ENCODE peak calls at places on chromosomes 13 and 19, in four cellular contexts. N is activated CD8-positive, alpha-beta T cell treated with anti-CD3 and anti-CD28 coated beads for 36 hours; J is right lobe of liver; V is activated T-cell treated with anti-CD3 and anti-CD28 coated beads, Interleukin-2, amount 50 U/mL, for 4 hours. Z is an unnamed sample.

GRCh38 chr19:49999371-50000010 is 25.7 kb downstream of the VRK3 start:
- ATAC-seq in N (no peak), J (no peak), V (no peak), Z (no peak)

GRCh38 chr19:54248016-54248601 is 5.5 kb upstream of the LILRA6 start:
- ATAC-seq in N (peak), J (peak), V (peak), Z (peak)

GRCh38 chr19:40457953-40458596 is 7.5 kb downstream of the BLVRB start:
- ATAC-seq in N (no peak), J (no peak), V (no peak), Z (no peak)

GRCh38 chr13:111564657-111565056 is 244.2 kb downstream of the TEX29 start:
- ATAC-seq in N (no peak), J (no peak), V (no peak), Z (no peak)

GRCh38 chr13:100722517-100722916 is 47.9 kb upstream of the TMTC4 start:
- ATAC-seq in N (no peak), J (peak), V (no peak), Z (no peak)

GRCh38 chr13:43986395-43986794 is 106.7 kb downstream of the LACC1 start:
- ATAC-seq in N (no peak), J (no peak), V (no peak), Z (no peak)

GRCh38 chr13:109655611-109656010 is 130.8 kb downstream of the IRS2 start:
- ATAC-seq in N (no peak), J (no peak), V (no peak), Z (no peak)

GRCh38 chr13:39957868-39958676 is 302.6 kb downstream of the COG6 start:
- ATAC-seq in N (no peak), J (peak), V (no peak), Z (no peak)

GRCh38 chr19:43711751-43712355 is 4.0 kb upstream of the IRGC start:
- ATAC-seq in N (no peak), J (no peak), V (no peak), Z (no peak)

GRCh38 chr13:27097691-27098090 is 73.9 kb downstream of the USP12 start:
- ATAC-seq in N (no peak), J (no peak), V (no peak), Z (no peak)

GRCh38 chr13:108182652-108183051 is 32.7 kb downstream of the LIG4 start:
- ATAC-seq in N (no peak), J (no peak), V (no peak), Z (no peak)

GRCh38 chr19:11738746-11739620 is at the start of gene ZNF823:
- ATAC-seq in N (peak), J (peak), V (peak), Z (peak)

GRCh38 chr19:6465663-6466062 is 1.6 kb downstream of the CRB3 start:
- ATAC-seq in N (no peak), J (no peak), V (no peak), Z (no peak)

GRCh38 chr13:105567951-105568510 is 967.4 kb downstream of the EFNB2 start:
- ATAC-seq in N (no peak), J (no peak), V (no peak), Z (no peak)

GRCh38 chr13:34161829-34162544 is 344.0 kb downstream of the RFC3 start:
- ATAC-seq in N (no peak), J (no peak), V (no peak), Z (no peak)

GRCh38 chr13:75513271-75513670 is 24.4 kb downstream of the COMMD6 start:
- ATAC-seq in N (no peak), J (no peak), V (no peak), Z (no peak)

GRCh38 chr19:54297759-54298305 is 15.1 kb downstream of the LILRA5 start:
- ATAC-seq in N (no peak), J (no peak), V (no peak), Z (no peak)

Z was measured in stimulated activated memory B cell treated with anti-CD40 and anti-IgM and Interleukin-4, amounts not matched to agents 10 μg/mL and 1 μg/mL and 100 μg/mL, for 72 hours.